ENCODE peak calls at places on chromosome 4, in nine cellular contexts. R is uterus; V is iris pigment epithelial cell; Q is T-helper 9 cell; E is DMS79; W is activated CD8-positive, alpha-beta memory T cell treated with anti-CD3 and anti-CD28 coated beads for 1 hour; Z is NCI-H1092 treated with DMSO at 0.1 percent for 48 hours; F is T-helper 1 cell; T is ecto neural progenitor cell. H is an unnamed sample.

GRCh38 chr4:109658871-109659410 is 44.3 kb downstream of the CASP6 start:
- DNase-seq in R (no peak), V (no peak), Q (no peak), E (no peak), W (no peak), Z (no peak), F (no peak), T (no peak), H (no peak)

GRCh38 chr4:76984127-76984526 is 34.6 kb downstream of the SEPTIN11 start:
- DNase-seq in R (no peak), V (peak; percentile 59), Q (no peak), E (no peak), W (no peak), Z (no peak), F (no peak), T (no peak), H (peak; percentile 34)

GRCh38 chr4:53866055-53866454 is 198.3 kb downstream of the CHIC2 start:
- DNase-seq in R (no peak), V (no peak), Q (no peak), E (no peak), W (no peak), Z (no peak), F (no peak), T (no peak), H (no peak)

GRCh38 chr4:113094327-113094726 is 44.9 kb downstream of the ANK2 start:
- DNase-seq in R (no peak), V (no peak), Q (no peak), E (no peak), W (no peak), Z (no peak), F (no peak), T (no peak), H (no peak)

GRCh38 chr4:78002260-78002659 is 54.9 kb upstream of the FRAS1 start:
- DNase-seq in R (no peak), V (peak; percentile 65), Q (no peak), E (no peak), W (no peak), Z (no peak), F (no peak), T (no peak), H (no peak)

GRCh38 chr4:84258905-84259830 is 239.9 kb downstream of the NKX6-1 start:
- DNase-seq in R (no peak), V (peak; percentile 35), Q (no peak), E (no peak), W (no peak), Z (peak; percentile 1), F (no peak), T (no peak), H (peak; percentile 14)

GRCh38 chr4:183355405-183355804 is 33.2 kb upstream of the CLDN24 start:
- DNase-seq in R (no peak), V (peak; percentile 60), Q (no peak), E (no peak), W (no peak), Z (no peak), F (no peak), T (no peak), H (peak; percentile 93)

GRCh38 chr4:184370711-184371389 is 103.5 kb downstream of the IRF2 start:
- DNase-seq in R (no peak), V (peak; percentile 78), Q (no peak), E (no peak), W (no peak), Z (no peak), F (no peak), T (no peak), H (peak; percentile 55)

GRCh38 chr4:147596976-147597375 is 20.2 kb upstream of the TMEM184C start:
- DNase-seq in R (no peak), V (peak; percentile 90), Q (no peak), E (no peak), W (no peak), Z (no peak), F (no peak), T (no peak), H (peak; percentile 94)

GRCh38 chr4:85783483-85783882 is 308.5 kb downstream of the ARHGAP24 start:
- DNase-seq in R (no peak), V (peak; percentile 94), Q (no peak), E (no peak), W (no peak), Z (no peak), F (no peak), T (no peak), H (peak; percentile 93)

GRCh38 chr4:6526696-6527095 is 48.3 kb upstream of the MAN2B2 start:
- DNase-seq in R (no peak), V (no peak), Q (no peak), E (no peak), W (no peak), Z (no peak), F (no peak), T (no peak), H (no peak)

GRCh38 chr4:20825493-20825892 is 125.2 kb downstream of the PACRGL start:
- DNase-seq in R (no peak), V (no peak), Q (no peak), E (no peak), W (no peak), Z (no peak), F (no peak), T (no peak), H (no peak)

GRCh38 chr4:40856836-40857362 is 107.1 kb downstream of the NSUN7 start:
- DNase-seq in R (peak; percentile 58), V (peak; percentile 64), Q (no peak), E (peak; percentile 37), W (no peak), Z (peak; percentile 76), F (no peak), T (peak; percentile 91), H (peak; percentile 48)

GRCh38 chr4:648579-649292 is 23.4 kb downstream of the PDE6B start:
- DNase-seq in R (no peak), V (no peak), Q (no peak), E (no peak), W (no peak), Z (no peak), F (no peak), T (peak; percentile 71), H (no peak)

GRCh38 chr4:159434496-159435241 is 331.8 kb downstream of the RAPGEF2 start:
- DNase-seq in R (no peak), V (peak; percentile 66), Q (no peak), E (no peak), W (no peak), Z (no peak), F (no peak), T (no peak), H (peak; percentile 71)

GRCh38 chr4:67871867-67872266 is 11.9 kb downstream of the TMPRSS11D start:
- DNase-seq in R (no peak), V (peak; percentile 62), Q (no peak), E (no peak), W (no peak), Z (peak; percentile 43), F (no peak), T (no peak), H (peak; percentile 56)

GRCh38 chr4:25575581-25575980 is 80.1 kb upstream of the SLC34A2 start:
- DNase-seq in R (no peak), V (no peak), Q (no peak), E (no peak), W (no peak), Z (no peak), F (no peak), T (no peak), H (no peak)

GRCh38 chr4:128560754-128561495 is 248.6 kb upstream of the JADE1 start:
- DNase-seq in R (no peak), V (no peak), Q (no peak), E (no peak), W (no peak), Z (no peak), F (no peak), T (no peak), H (no peak)

GRCh38 chr4:89837385-89837995 is 529 bp upstream of the SNCA start:
- DNase-seq in R (no peak), V (peak; percentile 35), Q (no peak), E (no peak), W (no peak), Z (peak; percentile 50), F (no peak), T (no peak), H (peak; percentile 38)

GRCh38 chr4:108166038-108166437 is 2.7 kb downstream of the LEF1 start:
- DNase-seq in R (no peak), V (no peak), Q (peak; percentile 13), E (no peak), W (no peak), Z (no peak), F (peak; percentile 22), T (no peak), H (no peak)

GRCh38 chr4:184317234-184317918 is 99.7 kb upstream of the ENPP6 start:
- DNase-seq in R (no peak), V (no peak), Q (no peak), E (no peak), W (no peak), Z (no peak), F (no peak), T (no peak), H (peak; percentile 14)

GRCh38 chr4:152220201-152220666 is 315.7 kb downstream of the FBXW7 start:
- DNase-seq in R (no peak), V (no peak), Q (no peak), E (no peak), W (no peak), Z (no peak), F (no peak), T (no peak), H (peak; percentile 83)

GRCh38 chr4:146243141-146243882 is 29.0 kb downstream of the REELD1 start:
- DNase-seq in R (no peak), V (no peak), Q (peak; percentile 32), E (no peak), W (peak; percentile 9), Z (no peak), F (no peak), T (peak; percentile 65), H (peak; percentile 75)

GRCh38 chr4:11511321-11511720 is 82.6 kb upstream of the HS3ST1 start:
- DNase-seq in R (no peak), V (no peak), Q (no peak), E (no peak), W (no peak), Z (no peak), F (no peak), T (no peak), H (no peak)

GRCh38 chr4:53932784-53933183 is 131.6 kb downstream of the CHIC2 start:
- DNase-seq in R (no peak), V (peak; percentile 97), Q (no peak), E (no peak), W (no peak), Z (no peak), F (no peak), T (no peak), H (peak; percentile 35)

GRCh38 chr4:106083065-106083464 is 187.8 kb downstream of the NPNT start:
- DNase-seq in R (no peak), V (no peak), Q (no peak), E (no peak), W (no peak), Z (no peak), F (no peak), T (no peak), H (no peak)

GRCh38 chr4:171962110-171962509 is 148.9 kb downstream of the GALNTL6 start:
- DNase-seq in R (no peak), V (no peak), Q (no peak), E (no peak), W (no peak), Z (no peak), F (no peak), T (no peak), H (no peak)

GRCh38 chr4:99875073-99875472 is 19.2 kb downstream of the LAMTOR3 start:
- DNase-seq in R (no peak), V (no peak), Q (no peak), E (no peak), W (no peak), Z (no peak), F (no peak), T (no peak), H (no peak)

GRCh38 chr4:150960818-150961217 is 54.3 kb downstream of the LRBA start:
- DNase-seq in R (no peak), V (peak; percentile 62), Q (no peak), E (no peak), W (no peak), Z (no peak), F (no peak), T (no peak), H (peak; percentile 15)

GRCh38 chr4:121358473-121358872 is 22.3 kb downstream of the QRFPR start:
- DNase-seq in R (no peak), V (peak; percentile 77), Q (no peak), E (no peak), W (no peak), Z (no peak), F (no peak), T (no peak), H (peak; percentile 52)

GRCh38 chr4:80125252-80126177 is 52.5 kb upstream of the ANTXR2 start:
- DNase-seq in R (no peak), V (peak; percentile 50), Q (peak; percentile 4), E (no peak), W (no peak), Z (no peak), F (peak; percentile 19), T (no peak), H (peak; percentile 44)

H was measured in M059J.